ENCODE peak calls at places on chromosomes 11 and 22, in seven cellular contexts. N is neuronal stem cell, D is IMR-90, E is mesenchymal stem cell, V is H9, S is H1, Z is trophoblast cell. R is an unnamed sample.

GRCh38 chr22:25219948-25220442 is 556 bp downstream of the CRYBB2 start:
- DNase-seq in N (no peak), D (no peak), E (no peak), V (no peak), S (no peak), Z (no peak), R (no peak)

GRCh38 chr11:117185739-117186430 is 7.3 kb downstream of the SIDT2 start:
- DNase-seq in N (no peak), D (no peak), E (no peak), V (no peak), S (no peak), Z (no peak), R (no peak)

GRCh38 chr11:132088551-132088950 is 718.1 kb downstream of the NTM start:
- DNase-seq in N (no peak), D (no peak), E (no peak), V (no peak), S (no peak), Z (no peak), R (no peak)

GRCh38 chr22:48855593-48856307 is 971.9 kb downstream of the BRD1 start:
- DNase-seq in N (no peak), D (no peak), E (no peak), V (no peak), S (no peak), Z (no peak), R (no peak)

GRCh38 chr11:45948341-45948740 is 25.9 kb downstream of the LARGE2 start:
- DNase-seq in N (no peak), D (no peak), E (no peak), V (no peak), S (no peak), Z (no peak), R (no peak)

GRCh38 chr11:72432347-72433287 is 1.7 kb downstream of the CLPB start:
- DNase-seq in N (no peak), D (no peak), E (no peak), V (no peak), S (no peak), Z (no peak), R (no peak)

GRCh38 chr11:125338886-125339811 is 156.9 kb downstream of the FEZ1 start:
- DNase-seq in N (no peak), D (no peak), E (peak), V (no peak), S (no peak), Z (no peak), R (no peak)

GRCh38 chr11:117946196-117946841 is 17.1 kb upstream of the TMPRSS13 start:
- DNase-seq in N (no peak), D (no peak), E (no peak), V (no peak), S (no peak), Z (no peak), R (no peak)

DNA sequence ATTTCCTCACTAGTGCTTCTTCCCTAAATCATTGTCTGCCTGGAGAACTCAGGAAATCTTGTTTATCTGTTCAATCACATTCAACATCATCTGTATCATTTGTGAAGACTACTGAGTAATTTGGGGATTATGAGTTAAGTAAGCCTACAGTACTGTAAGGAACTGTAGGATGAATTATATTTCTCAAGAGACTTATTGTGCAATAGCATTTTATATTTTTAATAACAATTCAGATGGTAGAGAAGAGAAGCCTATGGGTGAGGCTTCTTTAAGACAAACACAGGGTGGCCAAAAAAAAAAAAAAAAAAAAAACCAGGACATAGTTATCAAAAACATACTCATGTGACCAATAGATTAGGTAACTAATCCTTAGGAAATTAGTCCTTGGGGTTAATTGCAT is 282.7 kb downstream of the FAM181B start:
- DNase-seq in N (no peak), D (no peak), E (no peak), V (no peak), S (no peak), Z (no peak), R (no peak)
- H3K4ac ChIP-seq in N (no peak), D (no peak), E (no peak), V (no peak), S (no peak), Z (no peak), R (no peak)

DNA sequence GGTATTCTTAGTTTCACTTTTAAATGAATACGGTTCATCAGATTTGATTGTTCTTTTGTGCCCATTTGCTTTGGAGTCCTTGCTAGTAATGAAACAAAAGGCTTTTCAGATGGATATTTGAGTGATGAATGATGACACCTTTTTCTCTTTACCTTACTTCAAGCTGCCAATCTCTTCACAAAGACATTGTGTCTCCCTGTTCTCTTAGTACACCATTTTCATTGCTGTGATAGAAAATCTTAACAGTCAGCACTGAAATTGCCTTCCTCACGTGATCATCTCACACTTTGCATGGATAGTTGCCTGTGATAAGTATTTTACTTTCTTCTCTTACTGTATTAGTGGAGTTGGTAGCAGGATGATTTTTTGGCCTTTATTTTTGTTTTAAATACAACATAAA is 396.6 kb downstream of the NELL1 start:
- DNase-seq in N (no peak), D (no peak), E (no peak), V (no peak), S (no peak), Z (no peak), R (no peak)
- H4K8ac ChIP-seq in N (no peak), D (no peak), E (no peak), V (no peak), S (no peak), Z (no peak), R (no peak)

GRCh38 chr11:76459846-76460245 is 15.0 kb downstream of the EMSY start:
- DNase-seq in N (no peak), D (no peak), E (no peak), V (no peak), S (no peak), Z (no peak), R (no peak)

GRCh38 chr11:76459299-76459698 is 14.5 kb downstream of the EMSY start:
- DNase-seq in N (no peak), D (no peak), E (peak), V (no peak), S (no peak), Z (peak), R (peak)

GRCh38 chr11:76455331-76455730 is 10.5 kb downstream of the EMSY start:
- DNase-seq in N (peak), D (peak), E (no peak), V (peak), S (peak), Z (peak), R (peak)

GRCh38 chr11:76455931-76456330 is 11.1 kb downstream of the EMSY start:
- DNase-seq in N (no peak), D (peak), E (peak), V (no peak), S (no peak), Z (no peak), R (no peak)

GRCh38 chr11:76456571-76456970 is 11.8 kb downstream of the EMSY start:
- DNase-seq in N (no peak), D (no peak), E (no peak), V (no peak), S (no peak), Z (peak), R (peak)
- H3K4ac ChIP-seq in N (no peak), D (no peak), E (no peak), V (no peak), S (no peak), Z (no peak), R (no peak)

DNA sequence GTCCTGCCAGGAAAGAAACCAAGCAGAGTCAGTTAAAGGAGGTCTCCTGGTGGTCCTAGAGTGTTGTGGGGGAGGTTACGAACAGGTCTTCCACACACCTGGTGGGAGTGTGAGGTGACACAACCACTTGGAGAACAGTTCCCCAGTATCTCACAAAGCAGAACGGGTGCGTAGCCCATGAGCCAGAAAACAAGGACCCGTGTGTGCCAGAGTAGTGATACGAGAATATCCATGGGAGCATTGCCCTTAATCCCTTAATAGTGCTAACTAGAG is 21.7 kb upstream of the CLDN5 start:
- DNase-seq in N (no peak), D (no peak), E (no peak), V (no peak), S (no peak), Z (no peak), R (no peak)
- H4K8ac ChIP-seq in N (no peak), D (no peak), E (no peak), V (no peak), S (peak), Z (no peak), R (no peak)

GRCh38 chr11:12695221-12695794 is 21.1 kb downstream of the TEAD1 start:
- DNase-seq in N (no peak), D (no peak), E (no peak), V (no peak), S (no peak), Z (no peak), R (no peak)
- H3K4ac ChIP-seq in N (no peak), D (peak), E (no peak), V (no peak), S (no peak), Z (peak), R (no peak)